ENCODE peak calls at places on chromosome 4, in nine cellular contexts. V is CD8-positive, alpha-beta T cell; D is SW480; R is AG09319; Z is GM23248; Y is fibroblast of the conjunctiva; T is anterior cingulate cortex; F is OCI-M1; G is AG08395. Q is an unnamed sample.

GRCh38 chr4:185813133-185813532 is 1.1 kb upstream of the SORBS2 start:
- DNase-seq in G (no peak), R (no peak), V (no peak), Z (no peak), Y (no peak), T (no peak), D (no peak), F (no peak), Q (no peak)

GRCh38 chr4:140061194-140061593 is 92.8 kb downstream of the MAML3 start:
- DNase-seq in D (no peak), V (no peak), G (no peak), T (no peak), Y (peak), R (no peak), F (no peak), Z (no peak), Q (no peak)

GRCh38 chr4:1910643-1911042 is 39.5 kb downstream of the NSD2 start:
- DNase-seq in V (no peak), R (peak), F (peak), Z (peak), G (peak), D (peak), Y (peak), T (peak), Q (no peak)

GRCh38 chr4:7529368-7529923 is 94.7 kb upstream of the PSAPL1 start:
- DNase-seq in Y (no peak), R (no peak), G (no peak), Z (no peak), D (no peak), T (no peak), F (no peak), V (no peak), Q (no peak)

GRCh38 chr4:82621212-82621611 is 59.4 kb upstream of the TMEM150C start:
- DNase-seq in R (no peak), V (no peak), Y (no peak), F (no peak), G (no peak), D (no peak), T (no peak), Z (no peak), Q (no peak)

GRCh38 chr4:172982151-172982590 is 186.4 kb upstream of the GALNT7 start:
- DNase-seq in Y (peak), Z (peak), G (peak), T (no peak), V (no peak), R (no peak), D (no peak), F (no peak), Q (no peak)

GRCh38 chr4:3250438-3250955 is 1.5 kb downstream of the MSANTD1 start:
- DNase-seq in G (no peak), T (no peak), D (no peak), R (no peak), Z (no peak), Y (no peak), V (no peak), F (no peak), Q (no peak)

GRCh38 chr4:73653695-73654106 is 33.5 kb upstream of the RASSF6 start:
- DNase-seq in G (peak), D (peak), R (peak), Z (peak), F (peak), V (no peak), Y (peak), T (peak), Q (peak)

GRCh38 chr4:138310991-138311390 is 68.8 kb upstream of the SLC7A11 start:
- DNase-seq in G (peak), R (peak), D (no peak), Z (peak), F (no peak), T (no peak), Y (no peak), V (no peak), Q (no peak)

GRCh38 chr4:119579823-119580222 is 48.8 kb downstream of the PDE5A start:
- DNase-seq in D (no peak), R (no peak), T (no peak), V (no peak), Y (no peak), G (no peak), Z (no peak), F (no peak), Q (no peak)

GRCh38 chr4:165440415-165440882 is 61.6 kb downstream of the CPE start:
- DNase-seq in D (peak), V (no peak), R (peak), Z (peak), G (peak), F (no peak), Y (peak), T (no peak), Q (no peak)

GRCh38 chr4:99179178-99179577 is 35.1 kb upstream of the ADH4 start:
- DNase-seq in D (no peak), G (no peak), F (no peak), Z (no peak), V (no peak), Y (no peak), R (no peak), T (no peak), Q (no peak)

GRCh38 chr4:16684083-16684482 is 214.4 kb downstream of the LDB2 start:
- DNase-seq in V (no peak), Y (peak), R (peak), G (peak), Z (peak), F (no peak), D (no peak), T (no peak), Q (no peak)

GRCh38 chr4:126405369-126405982 is 1090.7 kb downstream of the FAT4 start:
- DNase-seq in Z (peak), V (no peak), R (peak), Y (peak), G (no peak), F (peak), T (peak), D (peak), Q (no peak)

GRCh38 chr4:168272488-168272887 is 46.1 kb downstream of the DDX60 start:
- DNase-seq in Y (no peak), F (no peak), Z (no peak), G (no peak), R (no peak), T (no peak), V (peak), D (no peak), Q (no peak)

GRCh38 chr4:165378763-165379631 is at the start of gene CPE:
- DNase-seq in Z (peak), F (peak), R (no peak), T (peak), G (peak), D (peak), V (peak), Y (peak), Q (peak)

GRCh38 chr4:9409793-9410192 is 34.4 kb upstream of the DEFB131A start:
- DNase-seq in Z (no peak), Y (no peak), V (no peak), T (no peak), R (no peak), D (no peak), G (no peak), F (no peak), Q (no peak)

GRCh38 chr4:140609548-140610425 is 41.0 kb upstream of the UCP1 start:
- DNase-seq in F (peak), T (peak), Y (peak), D (peak), Z (peak), G (peak), V (no peak), R (peak), Q (peak)

GRCh38 chr4:26105372-26105771 is 191.4 kb downstream of the SMIM20 start:
- DNase-seq in V (no peak), D (no peak), G (no peak), F (no peak), T (no peak), Z (no peak), Y (no peak), R (no peak), Q (no peak)

GRCh38 chr4:56654238-56654632 is 26.9 kb downstream of the HOPX start:
- DNase-seq in G (no peak), D (no peak), V (no peak), Z (no peak), Y (no peak), F (no peak), T (no peak), R (no peak), Q (no peak)

GRCh38 chr4:139728146-139728545 is 62.5 kb downstream of the MGST2 start:
- DNase-seq in Z (no peak), R (no peak), F (no peak), G (no peak), V (no peak), Y (no peak), T (no peak), D (no peak), Q (no peak)

GRCh38 chr4:1567808-1568581 is 116.1 kb downstream of the FAM53A start:
- DNase-seq in V (peak), G (no peak), R (no peak), Y (no peak), D (no peak), Z (peak), T (no peak), F (no peak), Q (no peak)